ENCODE peak calls at places on chromosomes 11 and 22, in eight cellular contexts. G is EL; Y is SJSA1; X is NCI-H1417 treated with DMSO at 0.1 percent for 48 hours; K is stimulated activated CD8-positive, alpha-beta memory T cell treated with anti-CD3 and anti-CD28 coated beads, Interleukin-15, amount 100 ng/mL, for 1 hour; H is LHCN-M2; Z is pancreas; N is glutamatergic neuron. V is an unnamed sample.

GRCh38 chr11:65781152-65781961 is 581 bp upstream of the AP5B1 start:
- DNase-seq in H (no peak), Y (peak), Z (peak), G (peak), X (no peak), K (no peak), N (peak), V (peak)

GRCh38 chr22:17269224-17269606 is 50.0 kb upstream of the ADA2 start:
- DNase-seq in K (no peak), X (no peak), Y (no peak), Z (no peak), G (no peak), N (no peak), H (no peak), V (no peak)

GRCh38 chr11:123493393-123494063 is 63.5 kb downstream of the GRAMD1B start:
- DNase-seq in Y (no peak), X (no peak), N (no peak), H (peak), Z (no peak), K (no peak), G (no peak), V (no peak)

GRCh38 chr11:76765863-76766350 is 17.2 kb upstream of the TSKU start:
- DNase-seq in X (no peak), N (no peak), G (no peak), Z (no peak), H (no peak), K (no peak), Y (no peak), V (no peak)

GRCh38 chr11:113884361-113884836 is 9.0 kb upstream of the USP28 start:
- DNase-seq in K (no peak), H (no peak), Z (no peak), Y (no peak), G (peak), N (no peak), X (no peak), V (no peak)

GRCh38 chr22:47851586-47851985 is 1089.1 kb downstream of the TBC1D22A start:
- DNase-seq in Y (no peak), H (no peak), N (no peak), G (no peak), K (no peak), Z (no peak), X (no peak), V (no peak)

GRCh38 chr11:26420331-26420730 is 88.4 kb downstream of the ANO3 start:
- DNase-seq in N (no peak), K (no peak), Y (no peak), X (no peak), G (no peak), Z (no peak), H (no peak), V (no peak)

GRCh38 chr11:20362481-20362880 is 1.0 kb upstream of the HTATIP2 start:
- DNase-seq in K (no peak), H (no peak), X (no peak), N (no peak), G (no peak), Z (no peak), Y (no peak), V (peak)

GRCh38 chr11:74749127-74749964 is 697 bp downstream of the RNF169 start:
- DNase-seq in X (no peak), Z (peak), H (peak), N (peak), K (no peak), Y (no peak), G (peak), V (peak)

GRCh38 chr11:102267602-102268001 is 49.7 kb upstream of the BIRC3 start:
- DNase-seq in X (no peak), N (no peak), Y (no peak), G (peak), K (no peak), H (peak), Z (no peak), V (peak)

GRCh38 chr22:38783095-38783710 is 10.7 kb downstream of the DNAL4 start:
- DNase-seq in H (no peak), X (no peak), N (no peak), K (no peak), Z (no peak), Y (no peak), G (no peak), V (no peak)

GRCh38 chr11:96464695-96465307 is 75.0 kb downstream of the JRKL start:
- DNase-seq in N (no peak), K (no peak), Y (no peak), H (peak), Z (no peak), G (peak), X (peak), V (peak)

GRCh38 chr22:37177221-37177620 is 10.8 kb downstream of the C1QTNF6 start:
- DNase-seq in Z (no peak), Y (no peak), G (no peak), N (no peak), K (no peak), X (no peak), H (no peak), V (no peak)

GRCh38 chr11:111064118-111064517 is 181.4 kb upstream of the POU2AF2 start:
- DNase-seq in Z (no peak), H (peak), G (peak), Y (no peak), X (no peak), N (no peak), K (no peak), V (no peak)